ENCODE peak calls at places on chromosomes 11 and 22, in four cellular contexts. One of them, this sample, is unnamed.
A peak's percentile ranks its signal among the peaks of the same experiment; 100 is the strongest.

GRCh38 chr22:23216331-23217170 is 36.2 kb downstream of the BCR start:
- DNase-seq in GDM1: peak; percentile 36
- DNase-seq in stimulated activated CD4-positive, alpha-beta T cell treated with anti-CD3 and anti-CD28 coated beads, Interleukin-4, amount 100 ng/mL, for 24 hours: peak; percentile 66
- DNase-seq in CD8-positive, alpha-beta memory T cell: peak; percentile 58
- DNase-seq in this sample: no peak

GRCh38 chr22:47443836-47444745 is 681.6 kb downstream of the TBC1D22A start:
- DNase-seq in GDM1: no peak
- DNase-seq in stimulated activated CD4-positive, alpha-beta T cell treated with anti-CD3 and anti-CD28 coated beads, Interleukin-4, amount 100 ng/mL, for 24 hours: no peak
- DNase-seq in CD8-positive, alpha-beta memory T cell: no peak
- DNase-seq in this sample: no peak

GRCh38 chr11:8288824-8289223 is 25.1 kb upstream of the LMO1 start:
- DNase-seq in GDM1: no peak
- DNase-seq in CD8-positive, alpha-beta memory T cell: no peak
- DNase-seq in stimulated activated CD4-positive, alpha-beta T cell treated with anti-CD3 and anti-CD28 coated beads, Interleukin-4, amount 100 ng/mL, for 24 hours: no peak
- DNase-seq in this sample: no peak

GRCh38 chr11:120674537-120674936 is 163.0 kb downstream of the GRIK4 start:
- DNase-seq in GDM1: no peak
- DNase-seq in stimulated activated CD4-positive, alpha-beta T cell treated with anti-CD3 and anti-CD28 coated beads, Interleukin-4, amount 100 ng/mL, for 24 hours: no peak
- DNase-seq in CD8-positive, alpha-beta memory T cell: no peak
- DNase-seq in this sample: no peak

GRCh38 chr22:50697667-50698506 is 25.3 kb downstream of the SHANK3 start:
- DNase-seq in CD8-positive, alpha-beta memory T cell: peak; percentile 39
- DNase-seq in stimulated activated CD4-positive, alpha-beta T cell treated with anti-CD3 and anti-CD28 coated beads, Interleukin-4, amount 100 ng/mL, for 24 hours: no peak
- DNase-seq in GDM1: no peak
- DNase-seq in this sample: no peak

GRCh38 chr22:36493690-36494110 is 12.3 kb upstream of the TXN2 start:
- DNase-seq in GDM1: peak; percentile 92
- DNase-seq in CD8-positive, alpha-beta memory T cell: no peak
- DNase-seq in stimulated activated CD4-positive, alpha-beta T cell treated with anti-CD3 and anti-CD28 coated beads, Interleukin-4, amount 100 ng/mL, for 24 hours: no peak
- DNase-seq in this sample: no peak

GRCh38 chr11:32290783-32291182 is 144.6 kb downstream of the WT1 start:
- DNase-seq in CD8-positive, alpha-beta memory T cell: no peak
- DNase-seq in stimulated activated CD4-positive, alpha-beta T cell treated with anti-CD3 and anti-CD28 coated beads, Interleukin-4, amount 100 ng/mL, for 24 hours: no peak
- DNase-seq in GDM1: no peak
- DNase-seq in this sample: no peak

GRCh38 chr11:128535468-128536457 is 51.6 kb downstream of the ETS1 start:
- DNase-seq in GDM1: no peak
- DNase-seq in stimulated activated CD4-positive, alpha-beta T cell treated with anti-CD3 and anti-CD28 coated beads, Interleukin-4, amount 100 ng/mL, for 24 hours: no peak
- DNase-seq in CD8-positive, alpha-beta memory T cell: no peak
- DNase-seq in this sample: no peak

GRCh38 chr11:79208126-79208525 is 232.7 kb downstream of the TENM4 start:
- DNase-seq in GDM1: no peak
- DNase-seq in CD8-positive, alpha-beta memory T cell: no peak
- DNase-seq in stimulated activated CD4-positive, alpha-beta T cell treated with anti-CD3 and anti-CD28 coated beads, Interleukin-4, amount 100 ng/mL, for 24 hours: no peak
- DNase-seq in this sample: no peak

GRCh38 chr22:48318575-48319320 is 1508.9 kb downstream of the BRD1 start:
- DNase-seq in CD8-positive, alpha-beta memory T cell: no peak
- DNase-seq in GDM1: no peak
- DNase-seq in stimulated activated CD4-positive, alpha-beta T cell treated with anti-CD3 and anti-CD28 coated beads, Interleukin-4, amount 100 ng/mL, for 24 hours: no peak
- DNase-seq in this sample: no peak

GRCh38 chr11:71307811-71308645 is 55.7 kb upstream of the SHANK2 start:
- DNase-seq in GDM1: no peak
- DNase-seq in CD8-positive, alpha-beta memory T cell: no peak
- DNase-seq in stimulated activated CD4-positive, alpha-beta T cell treated with anti-CD3 and anti-CD28 coated beads, Interleukin-4, amount 100 ng/mL, for 24 hours: no peak
- DNase-seq in this sample: no peak

GRCh38 chr11:48077251-48077650 is 96.9 kb downstream of the PTPRJ start:
- DNase-seq in stimulated activated CD4-positive, alpha-beta T cell treated with anti-CD3 and anti-CD28 coated beads, Interleukin-4, amount 100 ng/mL, for 24 hours: no peak
- DNase-seq in GDM1: no peak
- DNase-seq in CD8-positive, alpha-beta memory T cell: no peak
- DNase-seq in this sample: no peak

GRCh38 chr11:954392-955144 is 28.9 kb downstream of the AP2A2 start:
- DNase-seq in GDM1: no peak
- DNase-seq in CD8-positive, alpha-beta memory T cell: no peak
- DNase-seq in stimulated activated CD4-positive, alpha-beta T cell treated with anti-CD3 and anti-CD28 coated beads, Interleukin-4, amount 100 ng/mL, for 24 hours: no peak
- DNase-seq in this sample: no peak

GRCh38 chr22:31637938-31638618 is 23.9 kb downstream of the PISD start:
- DNase-seq in CD8-positive, alpha-beta memory T cell: no peak
- DNase-seq in stimulated activated CD4-positive, alpha-beta T cell treated with anti-CD3 and anti-CD28 coated beads, Interleukin-4, amount 100 ng/mL, for 24 hours: no peak
- DNase-seq in GDM1: peak; percentile 83
- DNase-seq in this sample: no peak

GRCh38 chr11:1572200-1573076 is at the start of gene DUSP8:
- DNase-seq in CD8-positive, alpha-beta memory T cell: peak; percentile 98
- DNase-seq in stimulated activated CD4-positive, alpha-beta T cell treated with anti-CD3 and anti-CD28 coated beads, Interleukin-4, amount 100 ng/mL, for 24 hours: peak; percentile 91
- DNase-seq in GDM1: peak; percentile 26
- DNase-seq in this sample: peak; percentile 91

GRCh38 chr22:47797546-47797945 is 1035.1 kb downstream of the TBC1D22A start:
- DNase-seq in GDM1: no peak
- DNase-seq in CD8-positive, alpha-beta memory T cell: no peak
- DNase-seq in stimulated activated CD4-positive, alpha-beta T cell treated with anti-CD3 and anti-CD28 coated beads, Interleukin-4, amount 100 ng/mL, for 24 hours: no peak
- DNase-seq in this sample: no peak